ENCODE peak calls at places on chromosome 4, in nine cellular contexts. One of them, this sample, is unnamed. For H3K4me1, the result is how much of the 10 kb centered on the place peaks cover.

GRCh38 chr4:69760455-69760854 is at the start of gene SULT1B1:
- DNase-seq in suprapubic skin: no peak
- DNase-seq in CD8-positive, alpha-beta T cell: peak
- DNase-seq in left lung: no peak
- DNase-seq in IMR-90: peak
- DNase-seq in effector memory CD4-positive, alpha-beta T cell: peak
- DNase-seq in tibial artery: peak
- DNase-seq in aorta: no peak
- DNase-seq in colonic mucosa: peak
- DNase-seq in this sample: peak

GRCh38 chr4:96247096-96247495 is 407.2 kb downstream of the PDHA2 start:
- DNase-seq in suprapubic skin: no peak
- DNase-seq in CD8-positive, alpha-beta T cell: no peak
- DNase-seq in left lung: no peak
- DNase-seq in IMR-90: no peak
- DNase-seq in effector memory CD4-positive, alpha-beta T cell: no peak
- DNase-seq in tibial artery: no peak
- DNase-seq in aorta: no peak
- DNase-seq in colonic mucosa: no peak
- DNase-seq in this sample: no peak

GRCh38 chr4:177789610-177790009 is 347.4 kb upstream of the AGA start:
- DNase-seq in suprapubic skin: no peak
- DNase-seq in CD8-positive, alpha-beta T cell: no peak
- DNase-seq in left lung: no peak
- DNase-seq in IMR-90: no peak
- DNase-seq in effector memory CD4-positive, alpha-beta T cell: no peak
- DNase-seq in tibial artery: no peak
- DNase-seq in aorta: no peak
- DNase-seq in colonic mucosa: no peak
- DNase-seq in this sample: no peak

GRCh38 chr4:98626350-98626749 is 32.1 kb downstream of the TSPAN5 start:
- DNase-seq in suprapubic skin: no peak
- DNase-seq in CD8-positive, alpha-beta T cell: no peak
- DNase-seq in left lung: peak
- DNase-seq in IMR-90: peak
- DNase-seq in effector memory CD4-positive, alpha-beta T cell: no peak
- DNase-seq in tibial artery: no peak
- DNase-seq in aorta: peak
- DNase-seq in colonic mucosa: no peak
- DNase-seq in this sample: no peak

GRCh38 chr4:55356991-55357461 is 11.0 kb downstream of the SRD5A3 start:
- DNase-seq in suprapubic skin: no peak
- DNase-seq in CD8-positive, alpha-beta T cell: no peak
- DNase-seq in left lung: no peak
- DNase-seq in IMR-90: peak
- DNase-seq in effector memory CD4-positive, alpha-beta T cell: no peak
- DNase-seq in tibial artery: no peak
- DNase-seq in aorta: no peak
- DNase-seq in colonic mucosa: no peak
- DNase-seq in this sample: no peak

GRCh38 chr4:74503580-74503979 is 58.6 kb downstream of the AREG start:
- DNase-seq in suprapubic skin: no peak
- DNase-seq in CD8-positive, alpha-beta T cell: no peak
- DNase-seq in left lung: no peak
- DNase-seq in IMR-90: peak
- DNase-seq in effector memory CD4-positive, alpha-beta T cell: no peak
- DNase-seq in tibial artery: no peak
- DNase-seq in aorta: no peak
- DNase-seq in colonic mucosa: no peak
- DNase-seq in this sample: no peak

GRCh38 chr4:127575888-127576287 is 56.9 kb upstream of the INTU start:
- DNase-seq in suprapubic skin: no peak
- DNase-seq in CD8-positive, alpha-beta T cell: no peak
- DNase-seq in left lung: no peak
- DNase-seq in IMR-90: no peak
- DNase-seq in effector memory CD4-positive, alpha-beta T cell: no peak
- DNase-seq in tibial artery: no peak
- DNase-seq in aorta: no peak
- DNase-seq in colonic mucosa: no peak
- DNase-seq in this sample: no peak

GRCh38 chr4:110586137-110586850 is 36.6 kb downstream of the PITX2 start:
- DNase-seq in suprapubic skin: no peak
- DNase-seq in CD8-positive, alpha-beta T cell: no peak
- DNase-seq in left lung: no peak
- DNase-seq in IMR-90: peak
- DNase-seq in effector memory CD4-positive, alpha-beta T cell: no peak
- DNase-seq in tibial artery: no peak
- DNase-seq in aorta: no peak
- DNase-seq in colonic mucosa: no peak
- DNase-seq in this sample: no peak

GRCh38 chr4:37816006-37816405 is 10.5 kb upstream of the PGM2 start:
- DNase-seq in suprapubic skin: no peak
- DNase-seq in CD8-positive, alpha-beta T cell: no peak
- DNase-seq in left lung: no peak
- DNase-seq in IMR-90: no peak
- DNase-seq in effector memory CD4-positive, alpha-beta T cell: no peak
- DNase-seq in tibial artery: no peak
- DNase-seq in aorta: no peak
- DNase-seq in colonic mucosa: no peak
- DNase-seq in this sample: no peak

GRCh38 chr4:89616382-89616781 is 220.6 kb downstream of the SNCA start:
- DNase-seq in suprapubic skin: no peak
- DNase-seq in CD8-positive, alpha-beta T cell: no peak
- DNase-seq in left lung: no peak
- DNase-seq in IMR-90: no peak
- DNase-seq in effector memory CD4-positive, alpha-beta T cell: no peak
- DNase-seq in tibial artery: no peak
- DNase-seq in aorta: no peak
- DNase-seq in colonic mucosa: no peak
- DNase-seq in this sample: no peak

GRCh38 chr4:159269956-159270355 is 167.1 kb downstream of the RAPGEF2 start:
- DNase-seq in suprapubic skin: no peak
- DNase-seq in CD8-positive, alpha-beta T cell: no peak
- DNase-seq in left lung: no peak
- DNase-seq in IMR-90: no peak
- DNase-seq in effector memory CD4-positive, alpha-beta T cell: no peak
- DNase-seq in tibial artery: no peak
- DNase-seq in aorta: no peak
- DNase-seq in colonic mucosa: no peak
- DNase-seq in this sample: no peak

GRCh38 chr4:169311643-169312365 is 41.0 kb upstream of the SH3RF1 start:
- DNase-seq in suprapubic skin: no peak
- DNase-seq in CD8-positive, alpha-beta T cell: no peak
- DNase-seq in left lung: no peak
- DNase-seq in IMR-90: peak
- DNase-seq in effector memory CD4-positive, alpha-beta T cell: no peak
- DNase-seq in tibial artery: no peak
- DNase-seq in aorta: no peak
- DNase-seq in colonic mucosa: peak
- DNase-seq in this sample: no peak

GRCh38 chr4:170007113-170007512 is 19.1 kb downstream of the MFAP3L start:
- DNase-seq in suprapubic skin: no peak
- DNase-seq in CD8-positive, alpha-beta T cell: no peak
- DNase-seq in left lung: no peak
- DNase-seq in IMR-90: no peak
- DNase-seq in effector memory CD4-positive, alpha-beta T cell: no peak
- DNase-seq in tibial artery: no peak
- DNase-seq in aorta: no peak
- DNase-seq in colonic mucosa: no peak
- DNase-seq in this sample: no peak

GRCh38 chr4:159250751-159251325 is 148.0 kb downstream of the RAPGEF2 start:
- DNase-seq in suprapubic skin: no peak
- DNase-seq in CD8-positive, alpha-beta T cell: no peak
- DNase-seq in left lung: no peak
- DNase-seq in IMR-90: no peak
- DNase-seq in effector memory CD4-positive, alpha-beta T cell: no peak
- DNase-seq in tibial artery: no peak
- DNase-seq in aorta: peak
- DNase-seq in colonic mucosa: no peak
- DNase-seq in this sample: peak

GRCh38 chr4:89998350-89999098 is 103.9 kb downstream of the MMRN1 start:
- DNase-seq in suprapubic skin: no peak
- DNase-seq in CD8-positive, alpha-beta T cell: no peak
- DNase-seq in left lung: no peak
- DNase-seq in IMR-90: no peak
- DNase-seq in effector memory CD4-positive, alpha-beta T cell: no peak
- DNase-seq in tibial artery: no peak
- DNase-seq in aorta: no peak
- DNase-seq in colonic mucosa: no peak
- DNase-seq in this sample: no peak

GRCh38 chr4:36332782-36333131 is 51.3 kb downstream of the DTHD1 start:
- DNase-seq in suprapubic skin: no peak
- DNase-seq in CD8-positive, alpha-beta T cell: no peak
- DNase-seq in left lung: no peak
- DNase-seq in IMR-90: no peak
- DNase-seq in effector memory CD4-positive, alpha-beta T cell: no peak
- DNase-seq in tibial artery: no peak
- DNase-seq in aorta: no peak
- DNase-seq in colonic mucosa: no peak
- DNase-seq in this sample: no peak

GRCh38 chr4:36332023-36332781 is 50.8 kb downstream of the DTHD1 start:
- DNase-seq in suprapubic skin: no peak
- DNase-seq in CD8-positive, alpha-beta T cell: no peak
- DNase-seq in left lung: no peak
- DNase-seq in IMR-90: no peak
- DNase-seq in effector memory CD4-positive, alpha-beta T cell: no peak
- DNase-seq in tibial artery: no peak
- DNase-seq in aorta: no peak
- DNase-seq in colonic mucosa: no peak
- DNase-seq in this sample: no peak

GRCh38 chr4:36328130-36328529 is 46.7 kb downstream of the DTHD1 start:
- DNase-seq in suprapubic skin: no peak
- DNase-seq in CD8-positive, alpha-beta T cell: no peak
- DNase-seq in left lung: no peak
- DNase-seq in IMR-90: no peak
- DNase-seq in effector memory CD4-positive, alpha-beta T cell: no peak
- DNase-seq in tibial artery: no peak
- DNase-seq in aorta: no peak
- DNase-seq in colonic mucosa: no peak
- DNase-seq in this sample: no peak

GRCh38 chr4:36337665-36338064 is 56.2 kb downstream of the DTHD1 start:
- DNase-seq in suprapubic skin: no peak
- DNase-seq in CD8-positive, alpha-beta T cell: no peak
- DNase-seq in left lung: no peak
- DNase-seq in IMR-90: no peak
- DNase-seq in effector memory CD4-positive, alpha-beta T cell: no peak
- DNase-seq in tibial artery: no peak
- DNase-seq in aorta: no peak
- DNase-seq in colonic mucosa: no peak
- DNase-seq in this sample: no peak

GRCh38 chr4:36333303-36333877 is 52.0 kb downstream of the DTHD1 start:
- DNase-seq in suprapubic skin: no peak
- DNase-seq in CD8-positive, alpha-beta T cell: no peak
- DNase-seq in left lung: no peak
- DNase-seq in IMR-90: no peak
- DNase-seq in effector memory CD4-positive, alpha-beta T cell: no peak
- DNase-seq in tibial artery: no peak
- DNase-seq in aorta: no peak
- DNase-seq in colonic mucosa: no peak
- DNase-seq in this sample: no peak
- H3K4me1 ChIP-seq in suprapubic skin: under half
- H3K4me1 ChIP-seq in CD8-positive, alpha-beta T cell: under half
- H3K4me1 ChIP-seq in left lung: under half
- H3K4me1 ChIP-seq in IMR-90: under half
- H3K4me1 ChIP-seq in effector memory CD4-positive, alpha-beta T cell: under half
- H3K4me1 ChIP-seq in tibial artery: under half
- H3K4me1 ChIP-seq in aorta: under half
- H3K4me1 ChIP-seq in colonic mucosa: under half
- H3K4me1 ChIP-seq in this sample: under half

GRCh38 chr4:1766336-1767057 is 26.6 kb upstream of the FGFR3 start:
- DNase-seq in suprapubic skin: no peak
- DNase-seq in CD8-positive, alpha-beta T cell: no peak
- DNase-seq in left lung: no peak
- DNase-seq in IMR-90: no peak
- DNase-seq in effector memory CD4-positive, alpha-beta T cell: no peak
- DNase-seq in tibial artery: no peak
- DNase-seq in aorta: no peak
- DNase-seq in colonic mucosa: no peak
- DNase-seq in this sample: no peak

GRCh38 chr4:1767058-1767769 is 25.9 kb upstream of the FGFR3 start:
- DNase-seq in suprapubic skin: no peak
- DNase-seq in CD8-positive, alpha-beta T cell: no peak
- DNase-seq in left lung: no peak
- DNase-seq in IMR-90: peak
- DNase-seq in effector memory CD4-positive, alpha-beta T cell: no peak
- DNase-seq in tibial artery: no peak
- DNase-seq in aorta: no peak
- DNase-seq in colonic mucosa: no peak
- DNase-seq in this sample: no peak

GRCh38 chr4:1769692-1770091 is 23.4 kb upstream of the FGFR3 start:
- DNase-seq in suprapubic skin: no peak
- DNase-seq in CD8-positive, alpha-beta T cell: no peak
- DNase-seq in left lung: no peak
- DNase-seq in IMR-90: no peak
- DNase-seq in effector memory CD4-positive, alpha-beta T cell: no peak
- DNase-seq in tibial artery: no peak
- DNase-seq in aorta: no peak
- DNase-seq in colonic mucosa: no peak
- DNase-seq in this sample: no peak

GRCh38 chr4:1768367-1769034 is 24.6 kb upstream of the FGFR3 start:
- DNase-seq in suprapubic skin: no peak
- DNase-seq in CD8-positive, alpha-beta T cell: no peak
- DNase-seq in left lung: peak
- DNase-seq in IMR-90: no peak
- DNase-seq in effector memory CD4-positive, alpha-beta T cell: no peak
- DNase-seq in tibial artery: no peak
- DNase-seq in aorta: no peak
- DNase-seq in colonic mucosa: no peak
- DNase-seq in this sample: no peak

GRCh38 chr4:1767770-1768366 is 25.2 kb upstream of the FGFR3 start:
- DNase-seq in suprapubic skin: no peak
- DNase-seq in CD8-positive, alpha-beta T cell: no peak
- DNase-seq in left lung: peak
- DNase-seq in IMR-90: peak
- DNase-seq in effector memory CD4-positive, alpha-beta T cell: no peak
- DNase-seq in tibial artery: no peak
- DNase-seq in aorta: no peak
- DNase-seq in colonic mucosa: peak
- DNase-seq in this sample: peak
- H3K4me3 ChIP-seq in suprapubic skin: peak
- H3K4me3 ChIP-seq in CD8-positive, alpha-beta T cell: no peak
- H3K4me3 ChIP-seq in left lung: peak
- H3K4me3 ChIP-seq in IMR-90: peak
- H3K4me3 ChIP-seq in effector memory CD4-positive, alpha-beta T cell: no peak
- H3K4me3 ChIP-seq in tibial artery: peak
- H3K4me3 ChIP-seq in aorta: peak
- H3K4me3 ChIP-seq in colonic mucosa: peak
- H3K4me3 ChIP-seq in this sample: peak

GRCh38 chr4:100100985-100101384 is 89.3 kb downstream of the DDIT4L start:
- DNase-seq in suprapubic skin: no peak
- DNase-seq in CD8-positive, alpha-beta T cell: no peak
- DNase-seq in left lung: no peak
- DNase-seq in IMR-90: no peak
- DNase-seq in effector memory CD4-positive, alpha-beta T cell: no peak
- DNase-seq in tibial artery: no peak
- DNase-seq in aorta: no peak
- DNase-seq in colonic mucosa: no peak
- DNase-seq in this sample: no peak
- H3K27ac ChIP-seq in suprapubic skin: no peak
- H3K27ac ChIP-seq in CD8-positive, alpha-beta T cell: no peak
- H3K27ac ChIP-seq in left lung: no peak
- H3K27ac ChIP-seq in IMR-90: no peak
- H3K27ac ChIP-seq in effector memory CD4-positive, alpha-beta T cell: no peak
- H3K27ac ChIP-seq in tibial artery: no peak
- H3K27ac ChIP-seq in aorta: no peak
- H3K27ac ChIP-seq in colonic mucosa: no peak
- H3K27ac ChIP-seq in this sample: no peak

GRCh38 chr4:16225681-16225995 is 633 bp downstream of the TAPT1 start:
- DNase-seq in suprapubic skin: no peak
- DNase-seq in CD8-positive, alpha-beta T cell: no peak
- DNase-seq in left lung: no peak
- DNase-seq in IMR-90: no peak
- DNase-seq in effector memory CD4-positive, alpha-beta T cell: no peak
- DNase-seq in tibial artery: no peak
- DNase-seq in aorta: no peak
- DNase-seq in colonic mucosa: no peak
- DNase-seq in this sample: no peak
- H3K4me1 ChIP-seq in suprapubic skin: under half
- H3K4me1 ChIP-seq in CD8-positive, alpha-beta T cell: under half
- H3K4me1 ChIP-seq in left lung: half or more
- H3K4me1 ChIP-seq in IMR-90: under half
- H3K4me1 ChIP-seq in effector memory CD4-positive, alpha-beta T cell: under half
- H3K4me1 ChIP-seq in tibial artery: half or more
- H3K4me1 ChIP-seq in aorta: under half
- H3K4me1 ChIP-seq in colonic mucosa: under half
- H3K4me1 ChIP-seq in this sample: under half